ENCODE peak calls at places on chromosomes 3 and 15, in seven cellular contexts. C is body of pancreas; U is left ventricle myocardium inferior; F is effector memory CD4-positive, alpha-beta T cell; H is Peyer's patch; G is tibial nerve; Y is spleen. B is an unnamed sample.

GRCh38 chr3:169980055-169980454 is 13.4 kb downstream of the SEC62 start:
- DNase-seq in H (no peak), C (no peak), Y (no peak), G (no peak), F (no peak), U (no peak), B (no peak)

GRCh38 chr3:151379083-151379734 is 5.3 kb downstream of the P2RY12 start:
- DNase-seq in G (no peak), F (no peak), H (no peak), C (peak; percentile 11), U (no peak), Y (no peak), B (no peak)

GRCh38 chr3:126186271-126186670 is 5.9 kb upstream of the ALDH1L1 start:
- DNase-seq in G (no peak), F (no peak), H (no peak), U (no peak), Y (no peak), C (no peak), B (no peak)

GRCh38 chr15:59687831-59688230 is 1.3 kb downstream of the BNIP2 start:
- DNase-seq in H (no peak), U (no peak), F (no peak), Y (no peak), C (no peak), G (no peak), B (no peak)

GRCh38 chr3:69881756-69882428 is 117.6 kb upstream of the SAMMSON start:
- DNase-seq in Y (no peak), G (no peak), U (no peak), C (no peak), H (no peak), F (no peak), B (no peak)

GRCh38 chr3:188689101-188689574 is 482.6 kb upstream of the TPRG1 start:
- DNase-seq in Y (no peak), H (no peak), F (no peak), C (peak; percentile 13), G (peak; percentile 33), U (no peak), B (no peak)

GRCh38 chr15:58182460-58183163 is 44.4 kb downstream of the AQP9 start:
- DNase-seq in G (no peak), F (no peak), U (peak; percentile 30), C (peak; percentile 21), Y (no peak), H (no peak), B (no peak)

GRCh38 chr3:138872632-138873031 is 37.9 kb upstream of the PIK3CB start:
- DNase-seq in G (no peak), C (no peak), H (no peak), Y (peak; percentile 5), F (no peak), U (no peak), B (no peak)

GRCh38 chr15:28961391-28961790 is 75.6 kb downstream of the APBA2 start:
- DNase-seq in C (no peak), F (no peak), Y (peak; percentile 43), G (no peak), U (no peak), H (no peak), B (no peak)

GRCh38 chr3:114214542-114215341 is 22.6 kb downstream of the ZNF80 start:
- DNase-seq in G (no peak), F (peak; percentile 26), Y (no peak), C (no peak), U (no peak), H (no peak), B (no peak)

GRCh38 chr3:133699467-133699866 is 37.7 kb upstream of the TOPBP1 start:
- DNase-seq in Y (no peak), C (no peak), G (no peak), U (no peak), H (no peak), F (no peak), B (no peak)

DNA sequence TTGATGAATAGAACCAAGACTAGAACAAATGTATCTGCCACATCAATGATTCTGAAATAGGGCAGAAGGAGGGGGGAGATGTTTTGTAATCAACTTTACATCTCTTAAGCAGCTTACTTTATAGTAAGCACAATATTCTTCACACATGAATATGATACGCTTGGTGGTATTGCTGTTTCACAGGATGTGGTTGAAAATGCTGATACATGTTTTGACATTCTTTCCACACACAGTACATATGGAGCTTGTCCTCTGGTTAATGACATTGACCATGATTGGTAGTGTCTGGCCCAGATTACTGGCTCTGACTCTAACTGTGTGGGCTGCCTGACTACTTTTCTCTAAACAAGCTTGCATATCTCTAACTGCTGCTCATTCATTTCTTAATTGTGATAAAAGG is 168.9 kb downstream of the KLHL25 start:
- DNase-seq in F (no peak), C (no peak), H (no peak), U (no peak), G (no peak), Y (no peak), B (no peak)
- H3K4me1 ChIP-seq in F (peaks cover 48% of the 10 kb centered on the region), C (peaks cover 47% of the 10 kb centered on the region), H (peaks cover 10% of the 10 kb centered on the region), U (peaks cover 97% of the 10 kb centered on the region), G (peaks cover 33% of the 10 kb centered on the region), Y (peaks cover 86% of the 10 kb centered on the region), B (peaks cover 5% of the 10 kb centered on the region)

GRCh38 chr3:52405601-52406115 is 39.2 kb downstream of the SEMA3G start:
- DNase-seq in H (peak; percentile 30), U (no peak), C (peak; percentile 2), Y (peak; percentile 51), F (no peak), G (no peak), B (no peak)
- H3K36me3 ChIP-seq in H (no peaks in the 10 kb centered on the region), U (peaks cover 78% of the 10 kb centered on the region), C (peaks cover 29% of the 10 kb centered on the region), Y (peaks cover 73% of the 10 kb centered on the region), F (peaks cover 74% of the 10 kb centered on the region), G (peaks cover 80% of the 10 kb centered on the region), B (peaks cover 19% of the 10 kb centered on the region)

DNA sequence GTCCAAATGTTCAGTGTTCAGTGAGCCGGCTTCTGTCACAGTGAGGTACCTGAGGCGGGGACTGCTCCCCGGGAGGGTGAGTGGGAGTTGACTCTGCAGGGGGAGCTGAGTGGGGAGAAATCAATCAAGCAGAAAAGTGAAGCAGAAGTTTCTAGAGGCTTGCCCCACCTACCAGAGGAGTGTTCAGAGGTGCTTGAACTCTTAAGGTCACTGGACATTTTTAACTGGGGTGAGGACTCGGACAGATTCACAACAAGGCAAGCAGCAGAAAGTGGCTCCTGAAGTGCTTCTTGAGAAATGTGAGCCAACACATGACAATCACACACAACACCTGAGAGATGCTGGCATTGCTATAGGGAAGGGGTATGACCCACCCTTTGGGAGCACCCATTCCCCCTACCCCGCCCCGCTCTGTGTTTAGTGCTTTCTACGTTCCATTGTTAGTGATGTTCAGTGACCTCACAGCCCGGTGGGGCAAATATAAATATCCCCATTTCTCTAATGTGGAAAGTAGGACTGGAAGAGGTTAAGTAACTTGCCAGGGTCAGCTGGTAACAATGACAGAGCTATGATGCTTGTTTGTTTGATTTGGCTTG is 48.6 kb upstream of the AKAP13 start:
- DNase-seq in Y (no peak), F (no peak), C (no peak), U (no peak), G (no peak), H (no peak), B (peak; percentile 78)
- H3K4me3 ChIP-seq in Y (no peak overlapping the region), F (no peak overlapping the region), C (no peak overlapping the region), U (peak overlapping the region; percentile 50), G (no peak overlapping the region), H (no peak overlapping the region), B (no peak overlapping the region)

GRCh38 chr15:68279218-68279533 is 1.6 kb downstream of the FEM1B start:
- DNase-seq in Y (no peak), C (no peak), F (no peak), H (no peak), G (no peak), U (no peak), B (no peak)
- H3K4me1 ChIP-seq in Y (peaks cover 68% of the 10 kb centered on the region), C (peaks cover 43% of the 10 kb centered on the region), F (peaks cover 30% of the 10 kb centered on the region), H (peaks cover 27% of the 10 kb centered on the region), G (peaks cover 38% of the 10 kb centered on the region), U (peaks cover 89% of the 10 kb centered on the region), B (peaks cover 9% of the 10 kb centered on the region)

GRCh38 chr3:58163234-58163633 is 47.5 kb downstream of the DNASE1L3 start:
- DNase-seq in Y (no peak), C (no peak), U (no peak), G (no peak), F (no peak), H (no peak), B (peak; percentile 48)

GRCh38 chr3:58167431-58168351 is 43.1 kb downstream of the DNASE1L3 start:
- DNase-seq in C (peak; percentile 72), F (no peak), G (peak; percentile 50), H (peak; percentile 71), U (peak; percentile 68), Y (no peak), B (peak; percentile 57)

GRCh38 chr3:58164199-58164879 is 46.4 kb downstream of the DNASE1L3 start:
- DNase-seq in C (peak; percentile 96), F (no peak), H (peak; percentile 48), U (peak; percentile 85), Y (no peak), G (no peak), B (peak; percentile 75)

GRCh38 chr3:58168498-58168897 is 42.3 kb downstream of the DNASE1L3 start:
- DNase-seq in Y (no peak), C (no peak), G (no peak), H (no peak), F (no peak), U (no peak), B (no peak)

DNA sequence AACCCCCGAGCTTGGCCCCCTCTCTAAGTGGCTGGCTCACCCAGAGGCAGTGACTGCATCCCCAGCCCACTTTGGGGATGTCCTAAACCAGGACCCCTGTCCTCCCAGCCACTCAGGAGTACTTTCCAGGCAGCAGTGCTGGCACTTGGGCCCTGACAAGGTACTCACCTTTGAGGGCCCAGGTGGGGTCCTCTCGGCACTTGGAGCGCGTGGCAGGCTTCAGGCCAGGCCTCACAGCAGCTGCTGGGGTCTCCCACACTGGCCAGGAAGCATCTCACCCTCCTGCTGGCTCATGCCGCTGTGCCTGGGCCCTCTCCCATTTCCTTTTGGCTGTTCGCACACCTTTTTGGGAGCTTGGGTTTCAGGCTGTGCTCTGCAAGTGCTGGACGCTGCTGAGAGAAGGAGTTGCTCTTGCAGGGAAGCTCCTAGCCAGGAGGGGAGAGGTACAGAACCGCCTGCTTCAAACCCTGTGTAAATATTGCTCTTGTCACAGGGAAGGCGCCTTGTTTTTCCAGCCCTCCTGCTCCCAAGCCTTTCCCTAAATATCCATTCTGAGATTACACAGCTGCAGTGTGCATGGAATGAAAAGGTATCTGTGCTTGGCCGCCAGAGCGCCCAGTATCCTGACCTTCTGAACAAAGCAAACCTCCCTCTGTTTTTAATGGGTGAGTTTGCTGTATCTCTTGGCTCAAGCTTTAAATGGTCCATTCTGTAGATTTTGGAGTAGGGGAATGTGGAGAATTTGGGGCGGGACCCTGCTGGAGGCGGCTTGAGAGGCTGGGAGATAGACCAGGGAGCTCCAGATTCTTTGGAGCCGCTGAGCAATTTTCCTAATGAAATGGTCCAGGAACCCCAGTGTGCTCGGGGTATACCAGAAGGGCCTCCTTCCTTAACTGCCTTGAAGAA is 45.6 kb downstream of the DNASE1L3 start:
- DNase-seq in U (no peak), Y (no peak), C (peak; percentile 73), G (no peak), F (no peak), H (peak; percentile 41), B (no peak)
- H3K36me3 ChIP-seq in U (peaks cover 38% of the 10 kb centered on the region), Y (peaks cover 18% of the 10 kb centered on the region), C (peaks cover 5% of the 10 kb centered on the region), G (peaks cover 34% of the 10 kb centered on the region), F (peaks cover 7% of the 10 kb centered on the region), H (no peaks in the 10 kb centered on the region), B (peaks cover 28% of the 10 kb centered on the region)

B was measured in lung.